ENCODE peak calls at places on chromosomes 11 and 22, in five cellular contexts. F is dorsolateral prefrontal cortex, O is psoas muscle, D is cardiac muscle cell, X is NCI-H1417. U is an unnamed sample.

GRCh38 chr11:115653926-115654325 is 149.7 kb upstream of the CADM1 start:
- DNase-seq in F (no peak), O (no peak), D (no peak), X (no peak), U (no peak)

GRCh38 chr22:30564766-30565118 is 9.7 kb downstream of the GAL3ST1 start:
- DNase-seq in F (no peak), O (no peak), D (no peak), X (no peak), U (no peak)

GRCh38 chr22:50544078-50544745 is 1.5 kb upstream of the KLHDC7B start:
- DNase-seq in F (peak), O (peak), D (peak), X (peak), U (no peak)

GRCh38 chr11:121661796-121662508 is 209.2 kb upstream of the SORL1-AS1 start:
- DNase-seq in F (no peak), O (no peak), D (no peak), X (no peak), U (no peak)

GRCh38 chr11:72683782-72684200 is 9.6 kb upstream of the PDE2A start:
- DNase-seq in F (peak), O (peak), D (peak), X (peak), U (no peak)

GRCh38 chr11:74492084-74492483 is 1.4 kb downstream of the LIPT2 start:
- DNase-seq in F (no peak), O (no peak), D (no peak), X (no peak), U (no peak)

GRCh38 chr22:34842630-34843029 is 223.3 kb upstream of the ISX start:
- DNase-seq in F (no peak), O (no peak), D (no peak), X (no peak), U (no peak)

GRCh38 chr11:47332791-47333525 is 19.5 kb downstream of the MYBPC3 start:
- DNase-seq in F (no peak), O (no peak), D (no peak), X (no peak), U (no peak)

GRCh38 chr22:24450600-24450999 is 23.2 kb downstream of the ADORA2A start:
- DNase-seq in F (no peak), O (no peak), D (peak), X (no peak), U (no peak)

GRCh38 chr22:37560682-37561208 is 465 bp downstream of the CDC42EP1 start:
- DNase-seq in F (no peak), O (peak), D (no peak), X (no peak), U (no peak)

GRCh38 chr11:2804701-2805387 is 80.7 kb downstream of the CDKN1C start:
- DNase-seq in F (peak), O (peak), D (no peak), X (no peak), U (no peak)

GRCh38 chr22:20244744-20245576 is 23.2 kb downstream of the RTN4R start:
- DNase-seq in F (no peak), O (no peak), D (no peak), X (no peak), U (no peak)

GRCh38 chr11:69159153-69159850 is 3.6 kb downstream of the SMIM38 start:
- DNase-seq in F (no peak), O (no peak), D (no peak), X (no peak), U (no peak)

U was measured in iPS DF 6.9.